ENCODE peak calls at places on chromosomes 16 and 17, in eight cellular contexts. G is GM19239; F is stimulated activated CD4-positive, alpha-beta T cell treated with anti-CD3 and anti-CD28 coated beads, TNF-alpha, amount 100 ng/mL, for 24 hours; X is activated T-cell treated with anti-CD3 and anti-CD28 coated beads, Interleukin-2, amount 50 U/mL, for 72 hours; C is NCI-H524 treated with DMSO at 0.1 percent for 48 hours; N is NCI-H1417; T is pulmonary artery endothelial cell; I is epithelial cell of proximal tubule. R is an unnamed sample.

GRCh38 chr16:28063611-28064061 is at the start of gene GSG1L:
- DNase-seq in N (peak), G (no peak), F (peak), C (no peak), T (no peak), I (no peak), X (no peak), R (no peak)

GRCh38 chr16:69406780-69407331 is 17.6 kb upstream of the CYB5B start:
- DNase-seq in G (no peak), C (no peak), N (no peak), T (no peak), X (no peak), I (no peak), F (no peak), R (no peak)

GRCh38 chr17:75340636-75341035 is 51.4 kb upstream of the SLC25A19 start:
- DNase-seq in N (no peak), G (no peak), T (no peak), X (no peak), I (no peak), C (peak), F (no peak), R (no peak)

GRCh38 chr17:76789235-76789788 is 51.4 kb downstream of the MFSD11 start:
- DNase-seq in I (no peak), C (no peak), G (no peak), N (no peak), X (no peak), T (no peak), F (no peak), R (no peak)

GRCh38 chr16:86308514-86308913 is 201.8 kb upstream of the FOXF1 start:
- DNase-seq in I (no peak), X (no peak), G (no peak), F (no peak), T (no peak), C (no peak), N (no peak), R (no peak)

GRCh38 chr16:74738134-74738541 is 36.5 kb downstream of the FA2H start:
- DNase-seq in I (no peak), G (no peak), C (no peak), T (no peak), F (no peak), N (no peak), X (no peak), R (no peak)

GRCh38 chr17:78342438-78343098 is 17.3 kb downstream of the SOCS3 start:
- DNase-seq in N (no peak), X (no peak), G (no peak), T (no peak), I (no peak), F (no peak), C (no peak), R (no peak)

GRCh38 chr17:36994438-36994837 is 45.7 kb downstream of the AATF start:
- DNase-seq in T (no peak), C (no peak), F (no peak), N (no peak), X (no peak), I (no peak), G (no peak), R (no peak)

GRCh38 chr17:52049051-52049450 is 109.5 kb downstream of the CA10 start:
- DNase-seq in F (no peak), C (no peak), X (no peak), T (no peak), G (no peak), I (no peak), N (no peak), R (no peak)

GRCh38 chr17:77729587-77729986 is 228.9 kb upstream of the TNRC6C start:
- DNase-seq in I (no peak), N (no peak), T (no peak), G (no peak), F (no peak), X (no peak), C (no peak), R (no peak)

GRCh38 chr17:37752482-37752881 is 7.6 kb upstream of the HNF1B start:
- DNase-seq in G (no peak), C (no peak), X (no peak), N (no peak), I (peak), T (no peak), F (no peak), R (no peak)

GRCh38 chr16:85554791-85555548 is 58.2 kb upstream of the GSE1 start:
- DNase-seq in N (peak), I (no peak), F (peak), T (no peak), C (no peak), G (peak), X (peak), R (no peak)

GRCh38 chr16:31200821-31201510 is 1.6 kb downstream of the PYCARD start:
- DNase-seq in G (no peak), T (no peak), X (peak), F (no peak), I (no peak), C (no peak), N (no peak), R (no peak)

GRCh38 chr17:75692976-75693375 is 25.8 kb downstream of the SAP30BP start:
- DNase-seq in G (no peak), T (no peak), F (no peak), N (no peak), C (no peak), X (no peak), I (no peak), R (no peak)

GRCh38 chr17:83083368-83084201 is 4.2 kb downstream of the METRNL start:
- DNase-seq in N (no peak), X (peak), C (no peak), I (peak), G (no peak), T (no peak), F (peak), R (no peak)

GRCh38 chr17:50708050-50709000 is 611 bp upstream of the ANKRD40 start:
- DNase-seq in X (no peak), N (peak), I (no peak), C (no peak), T (no peak), F (no peak), G (no peak), R (no peak)

GRCh38 chr17:9109933-9110332 is 88.6 kb downstream of the NTN1 start:
- DNase-seq in C (no peak), F (no peak), X (no peak), T (no peak), N (no peak), G (no peak), I (no peak), R (no peak)

GRCh38 chr17:17681744-17682292 is 560 bp downstream of the RAI1 start:
- DNase-seq in N (peak), G (no peak), X (peak), C (no peak), T (no peak), F (peak), I (no peak), R (no peak)

GRCh38 chr17:12395733-12396354 is 269.8 kb upstream of the MYOCD start:
- DNase-seq in C (no peak), F (no peak), X (no peak), G (no peak), N (no peak), T (no peak), I (no peak), R (no peak)

GRCh38 chr16:17017442-17017841 is 453.3 kb downstream of the XYLT1 start:
- DNase-seq in G (no peak), X (no peak), C (no peak), N (no peak), T (no peak), F (no peak), I (no peak), R (no peak)